ENCODE peak calls at places on chromosomes 4 and X, in eight cellular contexts. B is activated CD4-positive, alpha-beta T cell treated with anti-CD3 and anti-CD28 coated beads for 24 hours; N is skeletal muscle cell; S is M059J; K is B cell; C is caudate nucleus; P is kidney glomerular epithelial cell; H is T-helper 17 cell. T is an unnamed sample.

GRCh38 chr4:12110607-12111006 is 681.9 kb upstream of the HS3ST1 start:
- DNase-seq in B (no peak), N (no peak), S (no peak), K (no peak), C (no peak), P (no peak), H (no peak), T (no peak)

GRCh38 chr4:123505077-123505456 is 108.5 kb downstream of the SPRY1 start:
- DNase-seq in B (no peak), N (no peak), S (no peak), K (no peak), C (no peak), P (peak), H (no peak), T (peak)

GRCh38 chrX:113800955-113801354 is 782.9 kb upstream of the HTR2C start:
- DNase-seq in B (no peak), N (no peak), S (no peak), K (no peak), C (no peak), P (no peak), H (no peak), T (no peak)

GRCh38 chrX:67546496-67547423 is 2.9 kb downstream of the AR start:
- DNase-seq in B (no peak), N (no peak), S (no peak), K (peak), C (no peak), P (no peak), H (no peak), T (no peak)

GRCh38 chr4:32219306-32220075 is 1499.3 kb downstream of the PCDH7 start:
- DNase-seq in B (no peak), N (peak), S (no peak), K (no peak), C (no peak), P (no peak), H (no peak), T (no peak)

GRCh38 chrX:71081348-71082148 is 13.4 kb upstream of the SNX12 start:
- DNase-seq in B (no peak), N (no peak), S (peak), K (no peak), C (no peak), P (no peak), H (no peak), T (no peak)

GRCh38 chrX:71251456-71251973 is 2.4 kb downstream of the ZMYM3 start:
- DNase-seq in B (no peak), N (no peak), S (no peak), K (no peak), C (no peak), P (no peak), H (no peak), T (no peak)

GRCh38 chr4:138310991-138311390 is 68.8 kb upstream of the SLC7A11 start:
- DNase-seq in B (no peak), N (no peak), S (peak), K (no peak), C (no peak), P (no peak), H (no peak), T (no peak)

GRCh38 chr4:6092131-6092530 is 73.9 kb upstream of the C4orf50 start:
- DNase-seq in B (no peak), N (no peak), S (no peak), K (no peak), C (no peak), P (no peak), H (no peak), T (no peak)

GRCh38 chr4:161595230-161595771 is 568.5 kb downstream of the FSTL5 start:
- DNase-seq in B (no peak), N (no peak), S (no peak), K (no peak), C (no peak), P (no peak), H (no peak), T (no peak)

GRCh38 chr4:1242506-1243450 is 6.2 kb downstream of the CTBP1 start:
- DNase-seq in B (no peak), N (no peak), S (no peak), K (peak), C (no peak), P (no peak), H (no peak), T (no peak)

GRCh38 chrX:1105671-1106419 is 106.6 kb downstream of the CRLF2 start:
- DNase-seq in B (no peak), N (no peak), S (no peak), K (no peak), C (no peak), P (no peak), H (no peak), T (no peak)

T was measured in cardiac muscle cell.